ENCODE peak calls at places on chromosomes 3 and 15, in six cellular contexts. F is sigmoid colon; I is WERI-Rb-1; N is fibroblast of the aortic adventitia; T is CD8-positive, alpha-beta T cell; U is kidney. M is an unnamed sample.

GRCh38 chr15:29143909-29144308 is 125.7 kb downstream of the NSMCE3 start:
- DNase-seq in T (no peak), U (no peak), N (peak; percentile 53), I (no peak), F (no peak), M (peak; percentile 84)

GRCh38 chr15:55282284-55282833 is 7.3 kb downstream of the RAB27A start:
- DNase-seq in F (no peak), N (peak; percentile 92), I (no peak), T (peak; percentile 24), U (no peak), M (peak; percentile 82)

GRCh38 chr3:8607285-8608040 is 37.1 kb downstream of the SSUH2 start:
- DNase-seq in U (peak; percentile 74), I (peak; percentile 58), F (no peak), N (peak; percentile 93), T (no peak), M (peak; percentile 94)

GRCh38 chr3:40780801-40781406 is 256.1 kb downstream of the ZNF621 start:
- DNase-seq in N (peak; percentile 60), F (peak; percentile 73), I (no peak), U (peak; percentile 85), T (no peak), M (peak; percentile 16)

GRCh38 chr3:30890907-30891306 is 3.6 kb downstream of the GADL1 start:
- DNase-seq in N (no peak), T (no peak), F (no peak), U (no peak), I (no peak), M (no peak)

GRCh38 chr3:186472466-186473008 is 71.6 kb downstream of the CRYGS start:
- DNase-seq in I (no peak), U (no peak), F (no peak), N (no peak), T (no peak), M (no peak)

GRCh38 chr3:123723527-123724168 is 138.8 kb upstream of the HACD2 start:
- DNase-seq in T (peak; percentile 28), N (peak; percentile 87), I (peak; percentile 75), F (peak; percentile 79), U (no peak), M (peak; percentile 91)

GRCh38 chr15:77224352-77224751 is 153.4 kb upstream of the TSPAN3 start:
- DNase-seq in T (no peak), U (no peak), F (no peak), I (no peak), N (no peak), M (peak; percentile 16)

GRCh38 chr3:67329358-67329757 is 325.1 kb downstream of the SUCLG2 start:
- DNase-seq in F (no peak), N (no peak), T (no peak), U (no peak), I (no peak), M (no peak)

GRCh38 chr3:99783009-99783573 is 34.6 kb upstream of the CMSS1 start:
- DNase-seq in T (no peak), U (no peak), I (no peak), F (no peak), N (peak; percentile 90), M (peak; percentile 78)

GRCh38 chr3:151537751-151538150 is 76.9 kb upstream of the IGSF10 start:
- DNase-seq in U (no peak), N (peak; percentile 52), F (no peak), T (no peak), I (no peak), M (peak; percentile 29)

GRCh38 chr3:184977796-184978195 is 165.8 kb downstream of the VPS8 start:
- DNase-seq in I (no peak), F (no peak), T (no peak), U (no peak), N (peak; percentile 37), M (peak; percentile 48)

GRCh38 chr3:64837126-64837738 is 149.4 kb upstream of the ADAMTS9 start:
- DNase-seq in U (no peak), T (no peak), I (no peak), N (no peak), F (no peak), M (no peak)

GRCh38 chr15:49627407-49627877 is 6.6 kb downstream of the DTWD1 start:
- DNase-seq in T (no peak), U (no peak), I (no peak), N (peak; percentile 92), F (no peak), M (peak; percentile 91)

GRCh38 chr3:33869977-33870376 is 71.5 kb downstream of the PDCD6IP start:
- DNase-seq in F (no peak), U (no peak), N (no peak), I (no peak), T (no peak), M (no peak)

GRCh38 chr15:53586815-53587214 is 172.6 kb downstream of the WDR72 start:
- DNase-seq in U (no peak), T (no peak), N (no peak), F (peak; percentile 57), I (peak; percentile 75), M (no peak)

GRCh38 chr3:15610083-15610482 is 8.5 kb downstream of the BTD start:
- DNase-seq in T (no peak), N (peak; percentile 74), F (peak; percentile 81), I (no peak), U (no peak), M (peak; percentile 92)

GRCh38 chr3:128270559-128271492 is 117.5 kb downstream of the EEFSEC start:
- DNase-seq in I (no peak), U (no peak), F (no peak), N (no peak), T (no peak), M (no peak)

GRCh38 chr3:71521940-71522876 is 61.3 kb downstream of the FOXP1 start:
- DNase-seq in T (no peak), U (no peak), F (no peak), N (no peak), I (no peak), M (no peak)

GRCh38 chr15:22868928-22869327 is 30.5 kb downstream of the NIPA2 start:
- DNase-seq in T (no peak), I (no peak), F (no peak), N (no peak), U (no peak), M (no peak)

DNA sequence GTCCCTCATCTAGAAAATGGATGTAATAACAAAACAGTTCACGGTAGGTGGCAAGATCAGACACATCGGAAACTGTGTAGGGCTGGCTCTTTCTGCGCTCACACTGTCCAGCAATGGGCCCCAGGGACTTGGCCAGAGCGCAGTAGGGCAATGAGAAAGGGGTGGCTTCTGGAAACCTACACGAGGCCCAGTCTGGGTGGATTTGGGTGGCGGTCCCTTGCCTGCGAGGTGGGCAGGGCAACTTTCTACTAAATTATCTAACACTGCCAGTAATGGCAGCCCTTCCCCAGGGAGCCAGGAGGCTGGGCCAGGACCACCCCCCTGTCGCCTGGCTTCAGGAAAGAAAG is 2.1 kb upstream of the TNK2 start:
- DNase-seq in U (no peak), T (no peak), N (no peak), F (peak; percentile 57), I (no peak), M (no peak)
- H3K4me3 ChIP-seq in U (no peak overlapping the region), T (no peak overlapping the region), N (no peak overlapping the region), F (peak overlapping the region; percentile 82), I (no peak overlapping the region), M (no peak overlapping the region)

DNA sequence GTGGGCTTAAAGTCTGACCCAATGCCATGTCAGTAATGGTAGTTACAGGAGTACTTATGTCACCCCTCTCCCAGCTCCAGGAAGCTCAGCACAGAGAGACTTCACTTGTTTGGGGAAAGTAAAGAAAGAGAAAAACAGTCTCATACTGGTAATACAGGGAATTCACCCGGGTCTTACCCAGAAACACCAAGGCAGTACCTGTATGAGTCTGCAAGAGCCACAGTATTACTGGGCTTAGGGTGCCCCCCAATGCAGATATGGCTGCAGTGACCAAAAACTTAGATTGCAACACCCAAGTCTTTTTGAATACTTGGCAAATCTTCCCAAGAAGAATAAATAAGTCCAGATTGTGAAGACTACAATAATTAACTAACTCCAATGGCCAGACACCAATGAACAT is 622.1 kb downstream of the IGSF11 start:
- DNase-seq in N (no peak), T (no peak), F (no peak), U (no peak), I (no peak), M (no peak)
- TF ChIP-seq CTCF in N (no peak), T (no peak), F (no peak), U (no peak), I (no peak), M (no peak)

GRCh38 chr3:124834723-124835718 is 52.1 kb downstream of the ITGB5 start:
- DNase-seq in F (peak; percentile 78), U (peak; percentile 80), T (peak; percentile 69), I (no peak), N (no peak), M (peak; percentile 89)
- H3K4me3 ChIP-seq in F (no peak overlapping the region), U (no peak overlapping the region), T (peak overlapping the region; percentile 57), I (no peak overlapping the region), N (no peak overlapping the region), M (no peak overlapping the region)

GRCh38 chr3:120506828-120507774 is 56.3 kb upstream of the FSTL1 start:
- DNase-seq in F (peak; percentile 68), N (peak; percentile 78), U (no peak), I (peak; percentile 54), T (no peak), M (peak; percentile 73)
- TF ChIP-seq CTCF in F (peak; percentile 57), N (peak; percentile 79), U (peak; percentile 68), I (peak; percentile 63), T (peak; percentile 20), M (peak; percentile 78)

GRCh38 chr3:94568041-94568440 is 505.2 kb downstream of the NSUN3 start:
- DNase-seq in F (no peak), U (no peak), T (no peak), N (no peak), I (no peak), M (no peak)
- H3K4me3 ChIP-seq in F (no peak overlapping the region), U (no peak overlapping the region), T (no peak overlapping the region), N (no peak overlapping the region), I (no peak overlapping the region), M (no peak overlapping the region)

GRCh38 chr3:113552851-113553250 is 20.5 kb downstream of the SIDT1 start:
- DNase-seq in F (no peak), U (no peak), T (peak; percentile 55), N (no peak), I (no peak), M (no peak)
- TF ChIP-seq CTCF in F (no peak), U (no peak), T (peak; percentile 40), N (no peak), I (no peak), M (no peak)

GRCh38 chr15:64843996-64844395 is 2.3 kb downstream of the PLEKHO2 start:
- DNase-seq in T (no peak), U (no peak), F (peak; percentile 65), N (no peak), I (no peak), M (no peak)
- H3K4me3 ChIP-seq in T (peak overlapping the region; percentile 55), U (peak overlapping the region; percentile 8), F (peak overlapping the region; percentile 79), N (peak overlapping the region; percentile 94), I (no peak overlapping the region), M (peak overlapping the region; percentile 97)

M was measured in cardiac fibroblast.